ENCODE peak calls at places on chromosomes 1 and 21, in nine cellular contexts. H, U, V, N, P, I, Z, A and S are unnamed samples.

GRCh38 chr1:213297021-213297420 is 246.0 kb downstream of the RPS6KC1 start:
- DNase-seq in H (no peak), U (no peak), Z (no peak), A (no peak), N (no peak), P (no peak), I (no peak), V (no peak), S (no peak)

GRCh38 chr1:246157516-246157915 is 349.6 kb downstream of the SMYD3 start:
- DNase-seq in A (no peak), N (no peak), P (no peak), I (no peak), U (no peak), V (no peak), Z (no peak), H (no peak), S (no peak)

GRCh38 chr1:164559342-164560070 is 522 bp downstream of the PBX1 start:
- DNase-seq in Z (no peak), P (no peak), H (no peak), U (peak; percentile 29), N (peak; percentile 71), V (peak; percentile 46), A (no peak), I (peak; percentile 59), S (no peak)

GRCh38 chr1:197841828-197842573 is 60.4 kb upstream of the C1orf53 start:
- DNase-seq in H (no peak), U (no peak), Z (no peak), A (no peak), P (no peak), V (no peak), N (peak; percentile 90), I (no peak), S (no peak)

GRCh38 chr1:223811634-223812101 is 34.1 kb downstream of the TP53BP2 start:
- DNase-seq in N (peak; percentile 36), A (peak; percentile 59), U (no peak), H (no peak), I (no peak), P (no peak), Z (no peak), V (no peak), S (no peak)

GRCh38 chr1:70038025-70038424 is 167.4 kb downstream of the LRRC40 start:
- DNase-seq in H (no peak), N (no peak), P (no peak), Z (no peak), A (no peak), I (no peak), U (no peak), V (no peak), S (no peak)

GRCh38 chr1:227846265-227846858 is 30.9 kb downstream of the PRSS38 start:
- DNase-seq in P (no peak), V (no peak), N (no peak), Z (no peak), I (no peak), A (no peak), H (no peak), U (no peak), S (no peak)

GRCh38 chr21:42395302-42395701 is 550 bp downstream of the TMPRSS3 start:
- DNase-seq in H (no peak), V (no peak), Z (no peak), N (no peak), U (no peak), A (no peak), I (no peak), P (no peak), S (no peak)

GRCh38 chr1:40877681-40878080 is 15.5 kb upstream of the CITED4 start:
- DNase-seq in H (peak; percentile 61), U (no peak), A (no peak), P (no peak), N (peak; percentile 92), V (peak; percentile 32), Z (no peak), I (no peak), S (peak; percentile 60)

GRCh38 chr1:161966076-161966475 is 57.6 kb downstream of the OLFML2B start:
- DNase-seq in Z (no peak), V (no peak), P (no peak), N (no peak), H (no peak), I (no peak), A (no peak), U (no peak), S (no peak)

GRCh38 chr1:240701412-240701811 is 89.5 kb upstream of the GREM2 start:
- DNase-seq in V (no peak), Z (no peak), N (no peak), H (peak; percentile 74), U (no peak), A (no peak), P (no peak), I (no peak), S (peak; percentile 56)

GRCh38 chr1:10267319-10267718 is 56.9 kb downstream of the KIF1B start:
- DNase-seq in A (no peak), V (no peak), U (no peak), I (no peak), P (no peak), H (no peak), N (no peak), Z (no peak), S (no peak)

GRCh38 chr1:185337221-185337620 is 20.2 kb upstream of the IVNS1ABP start:
- DNase-seq in V (no peak), I (no peak), P (no peak), N (no peak), U (no peak), H (no peak), A (no peak), Z (no peak), S (no peak)

GRCh38 chr1:44707959-44708831 is 22.8 kb downstream of the RNU5D-1 start:
- DNase-seq in V (peak; percentile 44), I (no peak), U (no peak), P (no peak), N (peak; percentile 7), H (no peak), Z (no peak), A (no peak), S (peak; percentile 13)

GRCh38 chr1:34147301-34147700 is 17.7 kb downstream of the CSMD2 start:
- DNase-seq in V (no peak), N (no peak), H (no peak), I (no peak), U (no peak), Z (no peak), P (no peak), A (no peak), S (no peak)

GRCh38 chr21:28421716-28422480 is 570.8 kb downstream of the LTN1 start:
- DNase-seq in I (no peak), H (peak; percentile 87), P (no peak), A (no peak), U (no peak), N (no peak), Z (no peak), V (no peak), S (no peak)

GRCh38 chr21:39087976-39088370 is 95.3 kb downstream of the PSMG1 start:
- DNase-seq in U (no peak), A (no peak), V (no peak), I (no peak), H (no peak), P (no peak), Z (no peak), N (no peak), S (no peak)

GRCh38 chr1:227780101-227781044 is 35.1 kb upstream of the PRSS38 start:
- DNase-seq in V (peak; percentile 13), Z (peak; percentile 6), U (no peak), I (peak; percentile 33), P (no peak), H (no peak), N (no peak), A (no peak), S (no peak)

GRCh38 chr1:76463278-76463677 is 388.7 kb downstream of the ST6GALNAC3 start:
- DNase-seq in H (no peak), U (no peak), P (no peak), Z (no peak), I (no peak), V (no peak), N (no peak), A (no peak), S (no peak)

GRCh38 chr1:39076127-39076798 is 50.1 kb downstream of the NDUFS5 start:
- DNase-seq in Z (no peak), N (no peak), V (no peak), U (peak; percentile 38), H (no peak), P (no peak), A (no peak), I (peak; percentile 51), S (no peak)